ENCODE peak calls at places on chromosomes 2 and 18, in five cellular contexts. J, D, C, M and R are unnamed samples.

GRCh38 chr2:28665041-28665704 is 86.5 kb upstream of the PPP1CB start:
- DNase-seq in J (no peak), D (no peak), C (no peak), M (no peak), R (no peak)

GRCh38 chr18:50857694-50858093 is 21.2 kb upstream of the ME2 start:
- DNase-seq in J (no peak), D (no peak), C (no peak), M (no peak), R (no peak)

GRCh38 chr2:208620487-208620978 is 213.9 kb downstream of the PTH2R start:
- DNase-seq in J (no peak), D (no peak), C (no peak), M (no peak), R (no peak)

GRCh38 chr2:50514881-50515280 is 517.1 kb downstream of the NRXN1 start:
- DNase-seq in J (no peak), D (no peak), C (no peak), M (no peak), R (no peak)

GRCh38 chr2:24019729-24020128 is 9.8 kb downstream of the MFSD2B start:
- DNase-seq in J (no peak), D (no peak), C (no peak), M (no peak), R (no peak)

GRCh38 chr2:110712737-110713136 is 19.6 kb upstream of the ACOXL start:
- DNase-seq in J (no peak), D (no peak), C (no peak), M (no peak), R (no peak)

GRCh38 chr2:83686863-83687262 is 772.2 kb downstream of the SUCLG1 start:
- DNase-seq in J (no peak), D (no peak), C (no peak), M (no peak), R (no peak)

GRCh38 chr2:67797801-67798535 is 264.8 kb downstream of the C1D start:
- DNase-seq in J (no peak), D (no peak), C (no peak), M (peak; percentile 5), R (no peak)

GRCh38 chr2:12948231-12948962 is 231.7 kb downstream of the TRIB2 start:
- DNase-seq in J (no peak), D (no peak), C (no peak), M (no peak), R (no peak)

GRCh38 chr2:212974692-212975091 is 176.7 kb downstream of the IKZF2 start:
- DNase-seq in J (no peak), D (no peak), C (no peak), M (no peak), R (no peak)

GRCh38 chr18:3794537-3795348 is 344.8 kb downstream of the TGIF1 start:
- DNase-seq in J (no peak), D (peak; percentile 93), C (no peak), M (no peak), R (peak; percentile 75)